ENCODE peak calls at places on chromosomes 16 and 17, in five cellular contexts. One of them, this sample, is unnamed.

GRCh38 chr16:1863681-1864460 is 8.1 kb downstream of the MEIOB start:
- DNase-seq in A549: peak; percentile 44
- DNase-seq in H1: no peak
- DNase-seq in IMR-90: peak; percentile 44
- DNase-seq in WTC11: no peak
- DNase-seq in this sample: no peak

GRCh38 chr16:12664334-12664733 is 139.4 kb downstream of the CPPED1 start:
- DNase-seq in A549: no peak
- DNase-seq in H1: no peak
- DNase-seq in IMR-90: no peak
- DNase-seq in WTC11: no peak
- DNase-seq in this sample: no peak

GRCh38 chr17:82490512-82491195 is 28.9 kb upstream of the FOXK2 start:
- DNase-seq in A549: no peak
- DNase-seq in H1: no peak
- DNase-seq in IMR-90: no peak
- DNase-seq in WTC11: no peak
- DNase-seq in this sample: no peak

GRCh38 chr17:77454560-77455095 is 313.9 kb downstream of the SEC14L1 start:
- DNase-seq in A549: no peak
- DNase-seq in H1: no peak
- DNase-seq in IMR-90: no peak
- DNase-seq in WTC11: no peak
- DNase-seq in this sample: no peak

GRCh38 chr17:70074236-70074830 is 692 bp upstream of the KCNJ16 start:
- DNase-seq in A549: no peak
- DNase-seq in H1: no peak
- DNase-seq in IMR-90: no peak
- DNase-seq in WTC11: no peak
- DNase-seq in this sample: no peak

GRCh38 chr17:6468051-6468790 is 24.0 kb downstream of the PIMREG start:
- DNase-seq in A549: no peak
- DNase-seq in H1: no peak
- DNase-seq in IMR-90: no peak
- DNase-seq in WTC11: no peak
- DNase-seq in this sample: no peak

GRCh38 chr17:303161-303560 is 49.4 kb downstream of the RPH3AL start:
- DNase-seq in A549: no peak
- DNase-seq in H1: no peak
- DNase-seq in IMR-90: no peak
- DNase-seq in WTC11: no peak
- DNase-seq in this sample: no peak

GRCh38 chr16:74224828-74225227 is 71.8 kb upstream of the PSMD7 start:
- DNase-seq in A549: no peak
- DNase-seq in H1: no peak
- DNase-seq in IMR-90: peak; percentile 33
- DNase-seq in WTC11: no peak
- DNase-seq in this sample: no peak

GRCh38 chr17:27810211-27810901 is 10.0 kb upstream of the NOS2 start:
- DNase-seq in A549: no peak
- DNase-seq in H1: no peak
- DNase-seq in IMR-90: no peak
- DNase-seq in WTC11: no peak
- DNase-seq in this sample: no peak

GRCh38 chr17:53630115-53630514 is 192.6 kb upstream of the KIF2B start:
- DNase-seq in A549: no peak
- DNase-seq in H1: no peak
- DNase-seq in IMR-90: no peak
- DNase-seq in WTC11: no peak
- DNase-seq in this sample: no peak

GRCh38 chr17:64148699-64149098 is 18.8 kb upstream of the ERN1 start:
- DNase-seq in A549: peak; percentile 44
- DNase-seq in H1: no peak
- DNase-seq in IMR-90: no peak
- DNase-seq in WTC11: no peak
- DNase-seq in this sample: no peak

GRCh38 chr17:27293359-27293897 is 486 bp upstream of the WSB1 start:
- DNase-seq in A549: no peak
- DNase-seq in H1: no peak
- DNase-seq in IMR-90: no peak
- DNase-seq in WTC11: no peak
- DNase-seq in this sample: peak; percentile 54

GRCh38 chr17:35171834-35172233 is 22.4 kb downstream of the SLC35G3 start:
- DNase-seq in A549: no peak
- DNase-seq in H1: no peak
- DNase-seq in IMR-90: peak; percentile 32
- DNase-seq in WTC11: no peak
- DNase-seq in this sample: no peak

GRCh38 chr16:23781176-23781575 is 26.4 kb downstream of the CHP2 start:
- DNase-seq in A549: no peak
- DNase-seq in H1: no peak
- DNase-seq in IMR-90: no peak
- DNase-seq in WTC11: no peak
- DNase-seq in this sample: no peak

GRCh38 chr17:67274466-67274865 is 29.5 kb upstream of the HELZ start:
- DNase-seq in A549: no peak
- DNase-seq in H1: no peak
- DNase-seq in IMR-90: no peak
- DNase-seq in WTC11: no peak
- DNase-seq in this sample: no peak

GRCh38 chr17:83125515-83126274 is 46.3 kb downstream of the METRNL start:
- DNase-seq in A549: no peak
- DNase-seq in H1: no peak
- DNase-seq in IMR-90: no peak
- DNase-seq in WTC11: no peak
- DNase-seq in this sample: no peak

GRCh38 chr17:76234354-76234679 is 6.0 kb downstream of the RNF157 start:
- DNase-seq in A549: no peak
- DNase-seq in H1: no peak
- DNase-seq in IMR-90: no peak
- DNase-seq in WTC11: no peak
- DNase-seq in this sample: peak; percentile 32
- TF ChIP-seq USF2 in A549: no peak
- TF ChIP-seq USF2 in H1: no peak
- TF ChIP-seq USF2 in IMR-90: no peak
- TF ChIP-seq USF2 in WTC11: no peak
- TF ChIP-seq USF2 in this sample: no peak

GRCh38 chr16:27718767-27719445 is 169.0 kb downstream of the KATNIP start:
- DNase-seq in A549: no peak
- DNase-seq in H1: no peak
- DNase-seq in IMR-90: no peak
- DNase-seq in WTC11: no peak
- DNase-seq in this sample: no peak
- TF ChIP-seq USF2 in A549: no peak
- TF ChIP-seq USF2 in H1: no peak
- TF ChIP-seq USF2 in IMR-90: no peak
- TF ChIP-seq USF2 in WTC11: no peak
- TF ChIP-seq USF2 in this sample: no peak

DNA sequence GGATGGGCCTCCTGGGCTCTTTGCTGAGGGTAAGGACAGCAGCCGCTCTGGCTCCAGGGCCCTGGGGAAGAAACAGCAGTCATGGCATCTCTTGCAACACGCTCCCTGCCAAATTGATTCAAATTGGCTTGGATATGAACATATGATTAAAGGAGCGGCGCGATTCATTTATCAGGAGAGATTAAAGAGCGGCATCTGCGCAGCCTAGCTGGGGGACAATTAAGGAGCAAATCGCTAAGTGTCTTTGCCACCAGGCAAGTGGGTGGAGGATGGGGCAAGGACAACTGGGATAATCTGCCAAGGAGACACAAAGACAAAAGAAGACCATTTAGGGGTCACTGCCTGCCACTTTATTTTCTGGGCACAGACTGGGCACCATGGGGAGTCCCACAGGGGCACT is 27.9 kb downstream of the PIPOX start:
- DNase-seq in A549: no peak
- DNase-seq in H1: no peak
- DNase-seq in IMR-90: no peak
- DNase-seq in WTC11: no peak
- DNase-seq in this sample: no peak
- TF ChIP-seq USF2 in A549: no peak
- TF ChIP-seq USF2 in H1: no peak
- TF ChIP-seq USF2 in IMR-90: no peak
- TF ChIP-seq USF2 in WTC11: no peak
- TF ChIP-seq USF2 in this sample: no peak

DNA sequence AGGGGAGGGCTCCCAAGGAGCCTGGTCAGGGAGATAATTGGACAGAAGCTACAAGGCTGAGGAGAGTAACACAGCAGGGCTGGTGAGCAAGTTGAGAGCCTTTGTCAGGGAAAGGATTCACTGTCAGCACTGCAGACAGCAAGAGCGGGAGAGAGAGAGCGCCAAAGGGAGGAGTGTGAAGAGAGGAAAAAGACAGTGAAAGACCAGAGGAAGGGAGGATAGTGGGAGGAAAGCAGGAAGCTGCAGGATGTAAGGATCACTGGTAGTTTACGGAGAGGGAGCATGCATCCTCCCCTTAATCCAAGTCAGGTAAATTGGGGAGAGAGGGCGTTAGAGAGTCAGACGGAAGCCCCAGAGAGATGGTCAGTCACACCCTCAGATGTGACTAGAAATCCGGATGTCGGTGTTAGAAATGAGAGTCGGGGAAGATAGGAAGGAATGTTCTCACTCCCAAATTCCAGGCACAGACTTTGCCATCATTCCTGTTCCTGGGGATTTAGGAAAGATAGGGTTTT is 13.8 kb upstream of the SPOP start:
- DNase-seq in A549: no peak
- DNase-seq in H1: no peak
- DNase-seq in IMR-90: no peak
- DNase-seq in WTC11: no peak
- DNase-seq in this sample: no peak
- TF ChIP-seq USF2 in A549: no peak
- TF ChIP-seq USF2 in H1: no peak
- TF ChIP-seq USF2 in IMR-90: no peak
- TF ChIP-seq USF2 in WTC11: no peak
- TF ChIP-seq USF2 in this sample: no peak

DNA sequence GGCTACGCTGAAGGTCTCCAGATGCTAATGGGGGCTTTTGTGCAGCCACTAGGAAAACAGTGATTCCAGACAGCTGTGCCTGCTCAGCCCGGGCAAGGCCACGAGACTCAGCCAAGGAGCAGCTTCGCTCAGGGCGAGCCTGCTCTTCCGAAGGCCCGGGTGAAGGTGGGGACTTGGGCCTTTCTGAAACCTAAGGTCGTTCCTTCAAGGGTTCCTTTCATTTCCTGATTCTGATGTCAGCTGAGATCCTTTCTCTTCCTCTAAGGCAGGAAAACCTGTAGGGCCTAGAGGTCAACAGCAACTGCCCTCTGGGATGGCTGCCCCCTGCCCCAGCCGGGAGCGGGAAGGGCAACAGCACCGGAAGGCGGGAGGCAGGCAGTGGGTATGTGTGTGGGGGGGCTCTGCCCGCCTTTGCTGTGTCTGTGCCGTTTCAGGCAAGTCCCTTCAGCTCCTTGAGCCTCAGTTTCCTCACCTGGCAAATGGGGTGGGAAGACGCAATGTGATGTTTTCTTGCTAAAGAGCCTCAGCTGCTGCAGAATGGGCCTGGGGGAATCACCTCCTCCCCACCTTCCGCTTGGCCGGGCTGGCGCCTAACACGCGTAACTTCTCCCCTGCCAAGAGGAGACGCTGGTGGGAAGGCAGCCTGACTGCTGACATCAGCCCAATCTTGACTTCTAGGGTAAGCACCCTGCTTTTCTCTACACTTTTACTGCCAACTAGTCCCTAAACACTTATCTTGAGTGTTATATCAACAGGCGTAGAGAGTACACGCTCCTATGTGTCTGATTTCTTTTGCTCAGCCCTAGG is 32.8 kb downstream of the IRF8 start:
- DNase-seq in A549: no peak
- DNase-seq in H1: no peak
- DNase-seq in IMR-90: no peak
- DNase-seq in WTC11: no peak
- DNase-seq in this sample: no peak
- TF ChIP-seq USF2 in A549: no peak
- TF ChIP-seq USF2 in H1: no peak
- TF ChIP-seq USF2 in IMR-90: no peak
- TF ChIP-seq USF2 in WTC11: no peak
- TF ChIP-seq USF2 in this sample: no peak

DNA sequence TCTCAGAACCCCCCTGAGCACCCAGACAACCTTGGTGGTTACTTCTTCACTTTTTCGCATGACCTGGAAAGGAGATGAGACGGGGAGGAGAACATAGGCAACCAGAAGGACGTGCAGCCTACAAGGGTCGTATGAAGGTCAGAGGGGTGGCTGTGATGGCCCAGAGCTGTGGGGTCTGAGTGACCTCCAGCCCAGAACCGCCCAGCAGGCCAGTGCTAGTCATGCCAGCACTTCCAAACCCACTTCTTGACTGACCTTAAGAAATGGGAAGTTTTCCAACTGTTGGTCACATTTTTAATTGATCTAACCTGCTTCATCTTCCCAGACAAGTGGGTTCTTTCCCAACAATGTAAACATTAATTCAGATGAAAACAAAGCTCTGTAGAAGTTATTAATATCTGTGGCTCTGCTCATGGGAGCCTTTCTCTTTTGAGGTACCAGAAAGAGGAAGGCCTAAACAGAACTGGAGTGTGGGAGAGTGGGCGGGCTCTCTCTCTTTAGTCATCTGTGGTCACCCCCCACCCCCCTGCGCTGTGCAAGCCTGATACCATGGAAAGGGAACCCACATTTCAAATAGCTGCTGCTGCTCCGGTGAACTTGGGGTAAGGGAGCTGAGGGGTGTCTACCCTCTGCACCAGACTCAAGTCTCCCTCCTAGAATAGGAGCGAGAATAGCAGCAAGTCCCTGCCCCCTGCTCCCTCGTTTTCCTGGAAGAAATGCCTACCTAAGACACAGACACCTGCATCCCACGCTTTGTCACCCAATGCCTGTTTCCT is 101.6 kb downstream of the RAB11FIP4 start:
- DNase-seq in A549: no peak
- DNase-seq in H1: no peak
- DNase-seq in IMR-90: no peak
- DNase-seq in WTC11: no peak
- DNase-seq in this sample: peak; percentile 62
- TF ChIP-seq USF2 in A549: no peak
- TF ChIP-seq USF2 in H1: no peak
- TF ChIP-seq USF2 in IMR-90: no peak
- TF ChIP-seq USF2 in WTC11: no peak
- TF ChIP-seq USF2 in this sample: no peak

GRCh38 chr17:50467114-50467854 is 1.4 kb downstream of the CHAD start:
- DNase-seq in A549: no peak
- DNase-seq in H1: no peak
- DNase-seq in IMR-90: no peak
- DNase-seq in WTC11: no peak
- DNase-seq in this sample: no peak
- TF ChIP-seq USF2 in A549: no peak
- TF ChIP-seq USF2 in H1: no peak
- TF ChIP-seq USF2 in IMR-90: no peak
- TF ChIP-seq USF2 in WTC11: no peak
- TF ChIP-seq USF2 in this sample: no peak